ENCODE peak calls at places on chromosomes 5 and 9, in nine cellular contexts. A is GM12878, I is K562, V is sigmoid colon, C is heart left ventricle, Z is ovary, F is gastrocnemius medialis, Y is HCT116, X is stomach. T is an unnamed sample. For H3K4me1 and H3K27me3, the result is how much of the 10 kb centered on the place peaks cover.

GRCh38 chr5:125277494-125278154 is 531.2 kb upstream of the ZNF608 start:
- DNase-seq in I (no peak), A (no peak), X (no peak), V (no peak), C (no peak), Y (peak), F (no peak), Z (no peak), T (no peak)

GRCh38 chr5:150295172-150295611 is 5.6 kb upstream of the CAMK2A start:
- DNase-seq in A (no peak), Y (no peak), C (peak), X (peak), V (peak), F (no peak), Z (peak), I (no peak), T (peak)

GRCh38 chr5:116441223-116441622 is 133.4 kb downstream of the SEMA6A start:
- DNase-seq in Z (no peak), I (no peak), X (no peak), Y (no peak), A (no peak), V (no peak), C (no peak), F (no peak), T (no peak)

GRCh38 chr9:93308676-93309075 is 124.7 kb downstream of the WNK2 start:
- DNase-seq in A (no peak), Y (no peak), Z (no peak), X (peak), V (peak), C (peak), F (no peak), I (no peak), T (peak)

GRCh38 chr5:159095882-159096554 is 3.7 kb downstream of the EBF1 start:
- DNase-seq in Y (no peak), I (no peak), C (no peak), Z (no peak), A (no peak), F (no peak), V (no peak), X (no peak), T (no peak)

GRCh38 chr9:69272212-69272611 is 52.8 kb upstream of the ENTREP1 start:
- DNase-seq in A (no peak), Y (no peak), V (no peak), X (no peak), I (no peak), Z (no peak), C (no peak), F (no peak), T (no peak)

GRCh38 chr9:112081918-112082729 is 93.0 kb downstream of the SUSD1 start:
- DNase-seq in V (no peak), F (no peak), I (no peak), X (no peak), A (no peak), Y (no peak), Z (no peak), C (no peak), T (no peak)

GRCh38 chr9:136339173-136339957 is 12.0 kb downstream of the GPSM1 start:
- DNase-seq in F (no peak), I (peak), A (no peak), V (no peak), Y (no peak), X (peak), Z (no peak), C (no peak), T (peak)

GRCh38 chr9:134103391-134103998 is 32.4 kb upstream of the WDR5 start:
- DNase-seq in A (no peak), X (no peak), Z (no peak), C (no peak), I (no peak), F (no peak), V (no peak), Y (no peak), T (no peak)

GRCh38 chr5:65742565-65743231 is 20.7 kb downstream of the NLN start:
- DNase-seq in Z (no peak), F (no peak), C (no peak), V (no peak), A (peak), X (no peak), Y (peak), I (peak), T (no peak)

GRCh38 chr5:56264417-56265025 is 31.4 kb upstream of the ANKRD55 start:
- DNase-seq in Y (peak), X (peak), Z (no peak), A (no peak), I (peak), F (no peak), C (no peak), V (no peak), T (peak)

GRCh38 chr9:129518074-129518473 is 102.8 kb downstream of the C9orf50 start:
- DNase-seq in C (no peak), X (no peak), F (no peak), Z (no peak), V (no peak), Y (no peak), I (no peak), A (no peak), T (no peak)

GRCh38 chr5:40622463-40623252 is 57.1 kb upstream of the PTGER4 start:
- DNase-seq in V (no peak), Y (no peak), C (no peak), I (no peak), X (no peak), Z (no peak), F (no peak), A (no peak), T (no peak)

GRCh38 chr9:121538221-121538620 is 38.6 kb upstream of the GGTA1 start:
- DNase-seq in V (no peak), Y (peak), X (no peak), A (no peak), C (no peak), Z (no peak), I (no peak), F (no peak), T (no peak)

GRCh38 chr9:22454021-22454420 is 7.4 kb downstream of the DMRTA1 start:
- DNase-seq in V (no peak), C (no peak), A (no peak), X (no peak), Y (no peak), F (no peak), Z (no peak), I (no peak), T (no peak)

GRCh38 chr9:14722391-14723035 is at the start of gene CER1:
- DNase-seq in I (no peak), C (no peak), Y (no peak), V (no peak), Z (no peak), A (no peak), F (no peak), X (no peak), T (no peak)

GRCh38 chr9:72383978-72384709 is 19.1 kb upstream of the ZFAND5 start:
- DNase-seq in F (no peak), C (no peak), X (no peak), V (no peak), I (no peak), A (no peak), Y (no peak), Z (no peak), T (no peak)

GRCh38 chr5:57171818-57172465 is 1.9 kb upstream of the GPBP1 start:
- DNase-seq in V (no peak), F (no peak), Y (no peak), I (no peak), A (no peak), C (no peak), X (peak), Z (no peak), T (no peak)

GRCh38 chr9:109086221-109086620 is 33.5 kb downstream of the TMEM245 start:
- DNase-seq in X (no peak), V (no peak), A (peak), C (no peak), I (no peak), Y (no peak), Z (no peak), F (no peak), T (no peak)

GRCh38 chr9:130982636-130983282 is 26.2 kb upstream of the LAMC3 start:
- DNase-seq in A (no peak), C (no peak), Y (no peak), V (no peak), X (no peak), F (no peak), Z (no peak), I (no peak), T (no peak)

GRCh38 chr9:22452415-22453010 is 5.9 kb downstream of the DMRTA1 start:
- DNase-seq in V (no peak), A (no peak), F (no peak), X (peak), C (no peak), Z (no peak), I (no peak), Y (peak), T (peak)

GRCh38 chr9:96492993-96493531 is 43.1 kb downstream of the HABP4 start:
- DNase-seq in C (no peak), A (no peak), V (no peak), X (no peak), Z (no peak), I (no peak), F (no peak), Y (no peak), T (no peak)

GRCh38 chr5:141821430-141821925 is 56.7 kb downstream of the PCDH1 start:
- DNase-seq in Y (peak), Z (no peak), A (no peak), I (no peak), X (no peak), C (no peak), F (no peak), V (no peak), T (no peak)

DNA sequence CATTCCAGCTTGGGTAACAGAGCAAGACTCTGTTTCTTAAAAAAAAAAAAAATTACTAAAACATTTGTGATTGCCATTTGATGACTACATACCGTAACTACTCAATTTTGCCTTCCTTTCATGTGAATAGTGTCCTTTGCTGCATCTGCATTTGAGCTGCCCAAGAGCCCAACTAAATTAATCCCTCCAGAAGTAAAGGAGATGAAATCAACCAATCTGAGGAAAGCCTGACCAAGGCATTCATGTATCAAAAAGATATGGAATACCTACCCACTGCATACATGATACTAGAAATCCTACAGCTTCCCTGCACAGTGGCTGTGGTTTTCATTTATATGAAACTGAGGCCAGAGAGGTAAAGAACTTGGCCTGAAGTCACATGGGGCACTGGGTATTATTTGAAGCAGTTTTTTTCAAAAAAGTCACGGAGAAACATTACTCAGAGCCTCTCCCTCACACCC is 177.5 kb downstream of the AOPEP start:
- DNase-seq in I (no peak), F (no peak), Z (no peak), C (no peak), X (no peak), A (no peak), Y (no peak), V (no peak), T (no peak)
- H3K4me1 ChIP-seq in I (under half), F (under half), Z (under half), C (under half), X (under half), A (under half), Y (under half), V (half or more), T (under half)

GRCh38 chr9:100623969-100624368 is 46.1 kb downstream of the CAVIN4 start:
- DNase-seq in F (no peak), A (no peak), Y (no peak), C (no peak), V (no peak), Z (no peak), I (no peak), X (no peak), T (no peak)
- TF ChIP-seq POLR2A in F (no peak), A (no peak), Y (no peak), C (no peak), V (no peak), Z (no peak), I (no peak), X (no peak), T (no peak)

GRCh38 chr5:148827723-148828122 is 1.3 kb downstream of the ADRB2 start:
- DNase-seq in C (no peak), Y (no peak), A (no peak), I (no peak), X (no peak), V (no peak), F (no peak), Z (no peak), T (no peak)
- H3K27me3 ChIP-seq in C (under half), Y (under half), A (under half), I (under half), X (under half), V (under half), F (under half), Z (under half), T (under half)

GRCh38 chr5:332843-333242 is 11.3 kb downstream of the AHRR start:
- DNase-seq in I (no peak), C (no peak), V (no peak), A (no peak), F (no peak), Z (no peak), X (no peak), Y (no peak), T (no peak)

GRCh38 chr5:329758-330149 is 8.2 kb downstream of the AHRR start:
- DNase-seq in C (no peak), Y (no peak), V (no peak), I (no peak), A (no peak), F (no peak), X (no peak), Z (no peak), T (no peak)

GRCh38 chr5:324736-325612 is 3.5 kb downstream of the AHRR start:
- DNase-seq in C (no peak), V (peak), A (no peak), Y (no peak), Z (no peak), I (no peak), X (no peak), F (no peak), T (no peak)

GRCh38 chr5:326109-326508 is 4.6 kb downstream of the AHRR start:
- DNase-seq in A (no peak), F (no peak), C (no peak), Z (no peak), I (no peak), V (no peak), Y (no peak), X (no peak), T (no peak)

DNA sequence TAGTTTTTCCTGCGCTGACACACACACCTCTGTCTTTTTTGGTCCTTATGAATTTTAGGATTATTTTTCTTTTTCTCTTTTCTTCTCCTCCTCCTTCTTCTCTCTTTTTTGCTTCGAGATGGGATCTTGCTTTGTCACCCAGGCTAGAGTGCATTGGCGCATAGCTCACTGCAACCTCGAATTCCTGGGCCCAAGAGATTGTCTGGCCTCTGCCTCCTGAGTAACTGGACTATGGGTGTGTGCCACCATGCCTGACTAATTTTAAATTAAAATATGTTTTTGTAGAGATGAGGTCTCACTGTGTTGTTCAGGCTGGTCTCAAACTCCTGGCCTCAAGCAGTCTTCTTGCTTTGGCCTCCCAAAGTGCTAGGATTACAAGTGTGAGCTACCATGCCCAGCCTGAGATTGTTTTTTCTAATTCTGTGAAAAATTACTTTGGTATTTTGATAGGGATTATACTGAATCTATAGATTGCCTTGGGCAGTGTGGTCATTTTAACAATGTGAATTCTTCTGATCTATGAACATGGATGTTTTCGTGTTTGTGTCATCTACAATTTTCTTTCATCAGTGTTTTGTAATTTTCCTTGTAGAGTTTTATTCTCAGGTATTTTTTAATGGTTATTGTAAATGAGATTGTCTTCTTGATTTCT is 7.7 kb downstream of the AHRR start:
- DNase-seq in C (no peak), Y (no peak), I (no peak), A (no peak), V (no peak), F (no peak), Z (no peak), X (no peak), T (no peak)
- H3K4me1 ChIP-seq in C (under half), Y (under half), I (under half), A (under half), V (under half), F (under half), Z (under half), X (under half), T (under half)

GRCh38 chr5:171158581-171158980 is 150.5 kb upstream of the TLX3 start:
- DNase-seq in I (no peak), V (no peak), A (no peak), Z (no peak), F (no peak), C (no peak), Y (no peak), X (no peak), T (no peak)
- TF ChIP-seq POLR2A in I (no peak), V (no peak), A (no peak), Z (no peak), F (no peak), C (no peak), Y (no peak), X (no peak), T (no peak)

GRCh38 chr5:43413966-43414365 is 1.8 kb upstream of the CCL28 start:
- DNase-seq in V (no peak), C (no peak), A (no peak), Y (no peak), F (no peak), I (no peak), Z (no peak), X (no peak), T (no peak)
- H3K27me3 ChIP-seq in V (under half), C (under half), A (under half), Y (under half), F (under half), I (under half), Z (under half), X (under half), T (under half)

DNA sequence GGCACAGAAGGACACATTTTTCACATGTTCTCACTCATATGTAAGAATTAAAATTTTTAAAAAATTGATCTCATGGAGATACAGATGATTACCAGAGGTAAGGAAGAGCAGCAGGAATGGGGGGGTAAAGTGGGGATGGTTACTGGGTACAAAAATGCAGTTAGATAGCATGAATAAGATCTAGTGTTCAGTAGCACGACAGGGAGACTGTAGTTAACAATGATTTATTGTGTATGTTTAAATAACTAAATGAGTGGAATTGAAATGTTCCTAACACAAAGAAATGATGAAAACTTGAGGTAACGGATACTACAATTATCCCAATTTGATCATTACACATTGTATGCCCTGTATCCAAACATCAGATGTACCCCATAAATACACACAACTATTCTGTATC is 15.2 kb upstream of the TGFBI start:
- DNase-seq in I (no peak), V (no peak), Z (no peak), Y (no peak), A (no peak), C (no peak), F (no peak), X (no peak), T (no peak)
- H3K4me1 ChIP-seq in I (under half), V (half or more), Z (under half), Y (under half), A (under half), C (half or more), F (under half), X (under half), T (under half)

GRCh38 chr9:98255064-98255577 is 328 bp downstream of the TBC1D2 start:
- DNase-seq in Z (no peak), V (peak), C (no peak), X (peak), A (no peak), Y (no peak), I (no peak), F (no peak), T (no peak)
- TF ChIP-seq POLR2A in Z (no peak), V (no peak), C (no peak), X (no peak), A (no peak), Y (no peak), I (no peak), F (no peak), T (no peak)

GRCh38 chr5:88644676-88645075 is 238.3 kb downstream of the MEF2C start:
- DNase-seq in I (no peak), V (no peak), Y (no peak), Z (no peak), X (no peak), F (no peak), A (no peak), C (no peak), T (no peak)
- H3K27me3 ChIP-seq in I (under half), V (under half), Y (under half), Z (under half), X (under half), F (under half), A (under half), C (under half), T (under half)

T was measured in body of pancreas.